ENCODE peak calls at places on chromosomes 6 and 20, in eight cellular contexts. Q is epithelial cell of proximal tubule; U is CD8-positive, alpha-beta T cell; G is BE2C; B is IMR-90; T is stomach; Z is BJ; R is brain microvascular endothelial cell. I is an unnamed sample.

GRCh38 chr6:125316621-125317020 is 14.9 kb upstream of the HDDC2 start:
- DNase-seq in Q (no peak), U (no peak), G (no peak), B (no peak), T (no peak), Z (no peak), R (no peak), I (no peak)

GRCh38 chr20:32368930-32369329 is 10.8 kb downstream of the ASXL1 start:
- DNase-seq in Q (no peak), U (no peak), G (no peak), B (peak), T (no peak), Z (no peak), R (peak), I (peak)

GRCh38 chr6:73648166-73648565 is 5.6 kb downstream of the SLC17A5 start:
- DNase-seq in Q (no peak), U (no peak), G (no peak), B (peak), T (no peak), Z (no peak), R (no peak), I (peak)

GRCh38 chr6:169252805-169253189 is 849 bp downstream of the THBS2 start:
- DNase-seq in Q (no peak), U (no peak), G (no peak), B (no peak), T (no peak), Z (no peak), R (no peak), I (peak)

GRCh38 chr20:1700990-1701389 is 43.4 kb upstream of the SIRPG start:
- DNase-seq in Q (no peak), U (no peak), G (no peak), B (no peak), T (no peak), Z (no peak), R (no peak), I (no peak)

GRCh38 chr6:2765896-2766766 is 938 bp downstream of the WRNIP1 start:
- DNase-seq in Q (no peak), U (peak), G (peak), B (peak), T (peak), Z (no peak), R (no peak), I (peak)

GRCh38 chr6:167037762-167038161 is 38.6 kb downstream of the CEP43 start:
- DNase-seq in Q (no peak), U (no peak), G (no peak), B (no peak), T (no peak), Z (no peak), R (no peak), I (no peak)

GRCh38 chr6:158793432-158793831 is 25.7 kb downstream of the EZR start:
- DNase-seq in Q (no peak), U (no peak), G (no peak), B (peak), T (peak), Z (no peak), R (peak), I (peak)

GRCh38 chr20:44943828-44944227 is 16.4 kb downstream of the TOMM34 start:
- DNase-seq in Q (no peak), U (no peak), G (no peak), B (no peak), T (no peak), Z (no peak), R (no peak), I (no peak)

GRCh38 chr6:129370268-129370916 is 339.6 kb downstream of the ARHGAP18 start:
- DNase-seq in Q (no peak), U (no peak), G (peak), B (peak), T (peak), Z (no peak), R (peak), I (peak)

GRCh38 chr6:111171577-111172400 is 84.5 kb downstream of the SLC16A10 start:
- DNase-seq in Q (no peak), U (no peak), G (no peak), B (no peak), T (no peak), Z (no peak), R (no peak), I (no peak)

GRCh38 chr6:43089874-43090556 is 13.9 kb downstream of the PTK7 start:
- DNase-seq in Q (no peak), U (no peak), G (no peak), B (peak), T (no peak), Z (no peak), R (no peak), I (no peak)

DNA sequence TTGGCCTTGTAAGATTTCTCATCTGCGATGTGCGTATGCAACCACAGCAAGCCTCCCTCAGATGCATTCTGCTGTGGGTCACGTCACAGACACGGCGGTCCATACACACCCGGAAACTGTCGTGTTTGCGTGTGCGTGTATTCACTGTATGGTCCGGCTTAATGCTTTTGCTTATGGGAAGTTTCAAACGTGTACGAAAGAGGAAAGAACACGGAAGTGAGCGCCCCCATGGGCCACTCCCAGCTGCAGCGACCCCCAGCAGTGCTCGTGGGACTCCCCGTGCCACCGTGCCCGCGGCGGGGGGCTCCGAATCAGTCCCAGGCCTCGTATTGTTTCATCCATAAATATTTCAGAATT is 10.2 kb downstream of the DLL1 start:
- DNase-seq in Q (no peak), U (no peak), G (no peak), B (no peak), T (no peak), Z (no peak), R (no peak), I (no peak)
- H3K4me3 ChIP-seq in Q (peak), U (peak), G (peak), B (peak), T (peak), Z (peak), R (peak), I (peak)

GRCh38 chr20:56799187-56799586 is 170.1 kb downstream of the TFAP2C start:
- DNase-seq in Q (no peak), U (no peak), G (no peak), B (no peak), T (no peak), Z (no peak), R (no peak), I (no peak)
- H3K4me3 ChIP-seq in Q (no peak), U (no peak), G (no peak), B (no peak), T (no peak), Z (no peak), R (no peak), I (no peak)

GRCh38 chr6:35727206-35727934 is 9.5 kb upstream of the ARMC12 start:
- DNase-seq in Q (no peak), U (no peak), G (peak), B (peak), T (peak), Z (no peak), R (peak), I (peak)

GRCh38 chr6:35729722-35730121 is 7.1 kb upstream of the ARMC12 start:
- DNase-seq in Q (no peak), U (no peak), G (no peak), B (no peak), T (no peak), Z (no peak), R (no peak), I (no peak)

GRCh38 chr6:35729349-35729678 is 7.5 kb upstream of the ARMC12 start:
- DNase-seq in Q (no peak), U (no peak), G (no peak), B (no peak), T (no peak), Z (no peak), R (no peak), I (no peak)

GRCh38 chr6:35727935-35728662 is 8.7 kb upstream of the ARMC12 start:
- DNase-seq in Q (no peak), U (peak), G (peak), B (peak), T (peak), Z (no peak), R (peak), I (peak)

DNA sequence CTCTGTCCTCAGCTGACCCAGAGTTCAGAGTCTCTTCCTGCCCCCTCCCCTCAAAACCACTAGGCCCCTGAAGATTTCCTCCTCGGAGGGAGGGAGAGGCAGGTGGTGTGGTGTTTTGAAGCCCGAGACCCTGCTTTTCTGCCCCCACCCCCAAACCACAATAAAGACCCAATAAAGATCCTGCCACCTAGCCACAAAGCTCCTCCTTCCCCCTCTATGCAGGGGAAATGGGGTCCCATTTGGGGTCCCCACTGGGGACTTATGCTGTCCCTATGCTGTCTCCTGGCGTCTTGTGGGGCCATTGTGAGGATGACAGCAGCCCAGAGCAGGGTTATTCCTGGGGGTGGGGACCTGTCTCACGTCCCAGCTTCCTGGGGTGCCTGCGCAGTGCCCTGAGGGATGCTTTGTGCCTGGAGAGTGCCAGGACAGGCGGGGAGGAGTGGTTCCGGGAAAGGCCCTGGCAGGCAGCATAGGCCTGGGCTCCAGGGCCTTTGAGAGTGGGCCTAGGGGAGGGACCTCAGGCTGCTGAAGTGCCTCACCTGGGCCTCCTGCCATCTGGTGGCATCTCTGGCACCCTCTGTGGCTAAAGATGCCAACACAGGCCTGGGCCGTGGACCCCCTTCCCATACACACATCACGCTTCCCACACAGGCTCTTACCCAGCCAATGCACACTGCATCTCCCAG is 8.0 kb upstream of the ARMC12 start:
- DNase-seq in Q (no peak), U (no peak), G (peak), B (no peak), T (peak), Z (no peak), R (no peak), I (no peak)
- H3K4me3 ChIP-seq in Q (peak), U (peak), G (peak), B (no peak), T (peak), Z (no peak), R (no peak), I (no peak)

GRCh38 chr6:108116781-108117426 is 42.4 kb upstream of the OSTM1 start:
- DNase-seq in Q (no peak), U (no peak), G (no peak), B (no peak), T (no peak), Z (no peak), R (no peak), I (no peak)

GRCh38 chr6:108113557-108114519 is 39.3 kb upstream of the OSTM1 start:
- DNase-seq in Q (peak), U (no peak), G (peak), B (peak), T (no peak), Z (no peak), R (peak), I (peak)

GRCh38 chr6:108116424-108116780 is 41.9 kb upstream of the OSTM1 start:
- DNase-seq in Q (no peak), U (no peak), G (no peak), B (no peak), T (no peak), Z (no peak), R (no peak), I (no peak)

GRCh38 chr6:108114861-108115597 is 40.5 kb upstream of the OSTM1 start:
- DNase-seq in Q (no peak), U (no peak), G (peak), B (peak), T (no peak), Z (no peak), R (peak), I (peak)

GRCh38 chr6:108115598-108116058 is 41.1 kb upstream of the OSTM1 start:
- DNase-seq in Q (no peak), U (no peak), G (peak), B (peak), T (peak), Z (no peak), R (no peak), I (peak)
- H3K4me3 ChIP-seq in Q (no peak), U (no peak), G (peak), B (no peak), T (peak), Z (no peak), R (no peak), I (no peak)

GRCh38 chr20:47438464-47439381 is 63.0 kb upstream of the NCOA3 start:
- DNase-seq in Q (no peak), U (no peak), G (peak), B (no peak), T (no peak), Z (no peak), R (no peak), I (no peak)

GRCh38 chr20:47441774-47442150 is 59.9 kb upstream of the NCOA3 start:
- DNase-seq in Q (no peak), U (no peak), G (no peak), B (no peak), T (no peak), Z (no peak), R (no peak), I (no peak)

GRCh38 chr20:47444584-47444983 is 57.1 kb upstream of the NCOA3 start:
- DNase-seq in Q (no peak), U (no peak), G (no peak), B (no peak), T (no peak), Z (no peak), R (no peak), I (no peak)

GRCh38 chr20:47445291-47445690 is 56.4 kb upstream of the NCOA3 start:
- DNase-seq in Q (no peak), U (no peak), G (no peak), B (no peak), T (no peak), Z (no peak), R (no peak), I (no peak)

GRCh38 chr20:47440857-47441773 is 60.6 kb upstream of the NCOA3 start:
- DNase-seq in Q (no peak), U (no peak), G (no peak), B (peak), T (no peak), Z (no peak), R (no peak), I (peak)
- H3K4me3 ChIP-seq in Q (no peak), U (no peak), G (no peak), B (no peak), T (no peak), Z (no peak), R (no peak), I (no peak)

DNA sequence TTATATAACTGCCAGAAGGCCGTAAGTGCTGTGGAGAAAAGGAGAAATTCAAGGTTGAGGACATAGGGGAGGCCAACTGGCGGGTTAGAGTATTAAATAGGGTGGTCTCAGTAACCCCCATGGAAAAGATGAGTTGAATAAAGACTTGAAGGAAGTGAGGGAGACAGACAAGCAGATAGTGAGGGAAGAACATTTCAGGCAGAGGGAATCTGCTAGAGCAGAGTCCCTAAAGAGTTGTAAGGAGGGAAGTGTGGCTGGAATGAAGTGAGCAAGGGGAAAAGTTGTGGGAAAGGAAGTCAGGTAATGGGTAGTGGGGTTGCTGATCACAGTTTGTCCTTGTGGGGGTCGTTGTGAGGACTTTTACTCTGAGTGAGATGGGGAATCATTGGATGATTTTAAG is 1.4 kb downstream of the KIFC1 start:
- DNase-seq in Q (no peak), U (no peak), G (no peak), B (no peak), T (no peak), Z (no peak), R (no peak), I (no peak)
- H3K4me3 ChIP-seq in Q (peak), U (no peak), G (peak), B (peak), T (peak), Z (peak), R (peak), I (peak)

DNA sequence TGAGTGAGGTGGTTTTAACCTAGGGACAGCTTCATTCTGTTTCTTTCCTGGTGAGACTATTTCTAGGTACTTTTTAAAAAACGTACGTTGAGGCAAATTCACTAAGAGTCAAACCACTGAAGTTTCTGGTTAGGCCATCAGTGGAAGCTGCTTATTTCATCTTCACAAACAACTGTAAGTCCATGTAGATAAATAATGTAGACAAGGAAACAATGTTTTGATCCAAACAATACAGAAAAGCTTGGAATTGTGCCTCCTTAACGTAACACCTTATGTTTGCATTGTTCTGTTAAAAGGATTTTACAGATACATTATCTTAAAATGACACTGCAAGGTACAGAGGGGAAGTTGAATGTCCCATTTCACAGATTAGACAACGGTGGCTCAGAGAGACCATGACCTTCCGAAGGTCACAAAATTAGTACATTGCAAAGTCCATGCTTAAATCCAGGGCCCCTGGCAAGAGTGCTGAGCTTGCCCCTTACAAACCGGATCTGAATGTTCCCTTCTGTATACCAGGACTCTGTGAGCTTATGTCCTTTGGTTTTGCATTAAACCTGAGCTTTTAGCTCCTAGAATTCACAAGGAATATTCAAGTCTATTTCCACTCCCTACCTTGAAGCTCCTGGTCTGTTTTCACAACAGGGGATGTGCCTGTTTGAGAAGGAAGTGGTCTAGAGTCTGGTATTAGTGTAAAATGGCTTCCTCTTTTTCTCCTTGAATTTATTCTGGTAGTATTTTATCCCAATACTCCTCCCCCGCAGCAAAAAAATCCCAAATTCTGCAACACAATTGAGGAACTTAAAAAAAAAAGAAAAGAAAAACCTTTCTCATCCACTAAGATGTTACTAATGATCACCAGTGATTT is 28.8 kb upstream of the ZNF217 start:
- DNase-seq in Q (no peak), U (no peak), G (no peak), B (no peak), T (peak), Z (no peak), R (no peak), I (no peak)
- H3K4me3 ChIP-seq in Q (no peak), U (no peak), G (no peak), B (no peak), T (no peak), Z (no peak), R (no peak), I (no peak)

GRCh38 chr6:156790711-156791110 is 13.5 kb downstream of the ARID1B start:
- DNase-seq in Q (no peak), U (no peak), G (no peak), B (no peak), T (no peak), Z (no peak), R (no peak), I (no peak)
- H3K4me3 ChIP-seq in Q (no peak), U (no peak), G (peak), B (no peak), T (no peak), Z (no peak), R (no peak), I (no peak)

GRCh38 chr20:17786221-17786718 is 86.5 kb downstream of the BANF2 start:
- DNase-seq in Q (no peak), U (no peak), G (no peak), B (peak), T (no peak), Z (no peak), R (peak), I (peak)
- H3K4me3 ChIP-seq in Q (no peak), U (no peak), G (no peak), B (no peak), T (no peak), Z (no peak), R (no peak), I (no peak)

GRCh38 chr6:37691904-37692806 is 5.5 kb downstream of the MDGA1 start:
- DNase-seq in Q (no peak), U (peak), G (peak), B (peak), T (peak), Z (no peak), R (peak), I (peak)
- H3K4me3 ChIP-seq in Q (no peak), U (no peak), G (no peak), B (no peak), T (no peak), Z (no peak), R (no peak), I (no peak)

I was measured in cardiac fibroblast.